ENCODE peak calls at places on chromosomes 7 and 10, in nine cellular contexts. One of them, this sample, is unnamed.

GRCh38 chr10:103564799-103565365 is 71.4 kb downstream of the NEURL1 start:
- DNase-seq in brain microvascular endothelial cell: peak; percentile 8
- DNase-seq in NCI-H2171 treated with DMSO at 0.1 percent for 48 hours: no peak
- DNase-seq in OCI-LY7: peak; percentile 54
- DNase-seq in HT1080: no peak
- DNase-seq in RCC 7860: no peak
- DNase-seq in EH: no peak
- DNase-seq in stimulated activated CD8-positive, alpha-beta memory T cell treated with anti-CD3 and anti-CD28 coated beads, Interleukin-2, amount 100 ng/mL, for 48 hours: peak; percentile 53
- DNase-seq in GM12892: no peak
- DNase-seq in this sample: no peak

GRCh38 chr7:140645166-140645565 is 4.6 kb upstream of the DENND2A start:
- DNase-seq in NCI-H2171 treated with DMSO at 0.1 percent for 48 hours: no peak
- DNase-seq in stimulated activated CD8-positive, alpha-beta memory T cell treated with anti-CD3 and anti-CD28 coated beads, Interleukin-2, amount 100 ng/mL, for 48 hours: peak; percentile 28
- DNase-seq in HT1080: no peak
- DNase-seq in EH: no peak
- DNase-seq in RCC 7860: no peak
- DNase-seq in OCI-LY7: no peak
- DNase-seq in brain microvascular endothelial cell: no peak
- DNase-seq in GM12892: no peak
- DNase-seq in this sample: no peak

GRCh38 chr7:28988091-28988490 is 30.0 kb upstream of the TRIL start:
- DNase-seq in stimulated activated CD8-positive, alpha-beta memory T cell treated with anti-CD3 and anti-CD28 coated beads, Interleukin-2, amount 100 ng/mL, for 48 hours: no peak
- DNase-seq in GM12892: no peak
- DNase-seq in NCI-H2171 treated with DMSO at 0.1 percent for 48 hours: no peak
- DNase-seq in brain microvascular endothelial cell: no peak
- DNase-seq in RCC 7860: no peak
- DNase-seq in HT1080: no peak
- DNase-seq in OCI-LY7: no peak
- DNase-seq in EH: peak; percentile 5
- DNase-seq in this sample: no peak

GRCh38 chr10:63683223-63683622 is 162.0 kb downstream of the REEP3 start:
- DNase-seq in RCC 7860: no peak
- DNase-seq in OCI-LY7: no peak
- DNase-seq in HT1080: no peak
- DNase-seq in NCI-H2171 treated with DMSO at 0.1 percent for 48 hours: no peak
- DNase-seq in brain microvascular endothelial cell: no peak
- DNase-seq in GM12892: no peak
- DNase-seq in stimulated activated CD8-positive, alpha-beta memory T cell treated with anti-CD3 and anti-CD28 coated beads, Interleukin-2, amount 100 ng/mL, for 48 hours: no peak
- DNase-seq in EH: peak; percentile 20
- DNase-seq in this sample: no peak

GRCh38 chr7:13560441-13560840 is 429.0 kb downstream of the ETV1 start:
- DNase-seq in GM12892: no peak
- DNase-seq in OCI-LY7: no peak
- DNase-seq in EH: no peak
- DNase-seq in stimulated activated CD8-positive, alpha-beta memory T cell treated with anti-CD3 and anti-CD28 coated beads, Interleukin-2, amount 100 ng/mL, for 48 hours: no peak
- DNase-seq in brain microvascular endothelial cell: peak; percentile 74
- DNase-seq in RCC 7860: no peak
- DNase-seq in HT1080: peak; percentile 61
- DNase-seq in NCI-H2171 treated with DMSO at 0.1 percent for 48 hours: no peak
- DNase-seq in this sample: no peak

GRCh38 chr10:29740981-29741545 is 106.3 kb upstream of the SVIL start:
- DNase-seq in EH: peak; percentile 31
- DNase-seq in stimulated activated CD8-positive, alpha-beta memory T cell treated with anti-CD3 and anti-CD28 coated beads, Interleukin-2, amount 100 ng/mL, for 48 hours: no peak
- DNase-seq in NCI-H2171 treated with DMSO at 0.1 percent for 48 hours: no peak
- DNase-seq in OCI-LY7: no peak
- DNase-seq in GM12892: no peak
- DNase-seq in RCC 7860: no peak
- DNase-seq in brain microvascular endothelial cell: no peak
- DNase-seq in HT1080: no peak
- DNase-seq in this sample: no peak

GRCh38 chr7:77391230-77391629 is 24.9 kb downstream of the GSAP start:
- DNase-seq in NCI-H2171 treated with DMSO at 0.1 percent for 48 hours: no peak
- DNase-seq in OCI-LY7: no peak
- DNase-seq in RCC 7860: no peak
- DNase-seq in GM12892: no peak
- DNase-seq in EH: no peak
- DNase-seq in stimulated activated CD8-positive, alpha-beta memory T cell treated with anti-CD3 and anti-CD28 coated beads, Interleukin-2, amount 100 ng/mL, for 48 hours: no peak
- DNase-seq in brain microvascular endothelial cell: no peak
- DNase-seq in HT1080: no peak
- DNase-seq in this sample: no peak

GRCh38 chr10:20993387-20994170 is 96.5 kb upstream of the NEBL start:
- DNase-seq in RCC 7860: no peak
- DNase-seq in GM12892: no peak
- DNase-seq in OCI-LY7: no peak
- DNase-seq in brain microvascular endothelial cell: peak; percentile 72
- DNase-seq in NCI-H2171 treated with DMSO at 0.1 percent for 48 hours: no peak
- DNase-seq in EH: no peak
- DNase-seq in HT1080: peak; percentile 71
- DNase-seq in stimulated activated CD8-positive, alpha-beta memory T cell treated with anti-CD3 and anti-CD28 coated beads, Interleukin-2, amount 100 ng/mL, for 48 hours: no peak
- DNase-seq in this sample: no peak

GRCh38 chr10:13830385-13830784 is 243.6 kb downstream of the PRPF18 start:
- DNase-seq in HT1080: no peak
- DNase-seq in RCC 7860: no peak
- DNase-seq in GM12892: no peak
- DNase-seq in brain microvascular endothelial cell: no peak
- DNase-seq in stimulated activated CD8-positive, alpha-beta memory T cell treated with anti-CD3 and anti-CD28 coated beads, Interleukin-2, amount 100 ng/mL, for 48 hours: no peak
- DNase-seq in EH: no peak
- DNase-seq in NCI-H2171 treated with DMSO at 0.1 percent for 48 hours: no peak
- DNase-seq in OCI-LY7: peak; percentile 30
- DNase-seq in this sample: no peak

GRCh38 chr10:72316748-72317435 is 37.8 kb downstream of the DNAJB12 start:
- DNase-seq in HT1080: no peak
- DNase-seq in EH: no peak
- DNase-seq in NCI-H2171 treated with DMSO at 0.1 percent for 48 hours: no peak
- DNase-seq in brain microvascular endothelial cell: no peak
- DNase-seq in stimulated activated CD8-positive, alpha-beta memory T cell treated with anti-CD3 and anti-CD28 coated beads, Interleukin-2, amount 100 ng/mL, for 48 hours: no peak
- DNase-seq in GM12892: peak; percentile 14
- DNase-seq in OCI-LY7: peak; percentile 74
- DNase-seq in RCC 7860: no peak
- DNase-seq in this sample: no peak

GRCh38 chr10:10045765-10046028 is 972.0 kb upstream of the CELF2 start:
- DNase-seq in EH: peak; percentile 33
- DNase-seq in RCC 7860: no peak
- DNase-seq in GM12892: no peak
- DNase-seq in OCI-LY7: no peak
- DNase-seq in brain microvascular endothelial cell: no peak
- DNase-seq in HT1080: peak; percentile 42
- DNase-seq in stimulated activated CD8-positive, alpha-beta memory T cell treated with anti-CD3 and anti-CD28 coated beads, Interleukin-2, amount 100 ng/mL, for 48 hours: no peak
- DNase-seq in NCI-H2171 treated with DMSO at 0.1 percent for 48 hours: no peak
- DNase-seq in this sample: no peak

GRCh38 chr7:44460325-44460724 is 30.1 kb downstream of the NUDCD3 start:
- DNase-seq in brain microvascular endothelial cell: no peak
- DNase-seq in OCI-LY7: peak; percentile 89
- DNase-seq in EH: no peak
- DNase-seq in GM12892: no peak
- DNase-seq in RCC 7860: peak; percentile 65
- DNase-seq in NCI-H2171 treated with DMSO at 0.1 percent for 48 hours: no peak
- DNase-seq in HT1080: peak; percentile 80
- DNase-seq in stimulated activated CD8-positive, alpha-beta memory T cell treated with anti-CD3 and anti-CD28 coated beads, Interleukin-2, amount 100 ng/mL, for 48 hours: no peak
- DNase-seq in this sample: no peak

GRCh38 chr7:87330942-87331341 is 14.5 kb upstream of the CROT start:
- DNase-seq in stimulated activated CD8-positive, alpha-beta memory T cell treated with anti-CD3 and anti-CD28 coated beads, Interleukin-2, amount 100 ng/mL, for 48 hours: no peak
- DNase-seq in GM12892: no peak
- DNase-seq in OCI-LY7: peak; percentile 13
- DNase-seq in EH: no peak
- DNase-seq in RCC 7860: no peak
- DNase-seq in NCI-H2171 treated with DMSO at 0.1 percent for 48 hours: no peak
- DNase-seq in HT1080: no peak
- DNase-seq in brain microvascular endothelial cell: no peak
- DNase-seq in this sample: no peak

GRCh38 chr7:22627136-22627535 is 99.9 kb upstream of the IL6 start:
- DNase-seq in NCI-H2171 treated with DMSO at 0.1 percent for 48 hours: no peak
- DNase-seq in EH: peak; percentile 87
- DNase-seq in GM12892: no peak
- DNase-seq in RCC 7860: no peak
- DNase-seq in HT1080: no peak
- DNase-seq in OCI-LY7: no peak
- DNase-seq in stimulated activated CD8-positive, alpha-beta memory T cell treated with anti-CD3 and anti-CD28 coated beads, Interleukin-2, amount 100 ng/mL, for 48 hours: no peak
- DNase-seq in brain microvascular endothelial cell: no peak
- DNase-seq in this sample: no peak

GRCh38 chr7:80858141-80858903 is 60.5 kb downstream of the SEMA3C start:
- DNase-seq in stimulated activated CD8-positive, alpha-beta memory T cell treated with anti-CD3 and anti-CD28 coated beads, Interleukin-2, amount 100 ng/mL, for 48 hours: no peak
- DNase-seq in GM12892: no peak
- DNase-seq in brain microvascular endothelial cell: no peak
- DNase-seq in OCI-LY7: no peak
- DNase-seq in EH: peak; percentile 61
- DNase-seq in RCC 7860: no peak
- DNase-seq in HT1080: no peak
- DNase-seq in NCI-H2171 treated with DMSO at 0.1 percent for 48 hours: no peak
- DNase-seq in this sample: no peak

GRCh38 chr10:126798649-126799048 is 106.6 kb upstream of the DOCK1 start:
- DNase-seq in RCC 7860: no peak
- DNase-seq in brain microvascular endothelial cell: no peak
- DNase-seq in HT1080: no peak
- DNase-seq in GM12892: no peak
- DNase-seq in EH: no peak
- DNase-seq in NCI-H2171 treated with DMSO at 0.1 percent for 48 hours: no peak
- DNase-seq in stimulated activated CD8-positive, alpha-beta memory T cell treated with anti-CD3 and anti-CD28 coated beads, Interleukin-2, amount 100 ng/mL, for 48 hours: no peak
- DNase-seq in OCI-LY7: no peak
- DNase-seq in this sample: no peak

GRCh38 chr7:117875566-117875965 is 2.3 kb upstream of the CTTNBP2 start:
- DNase-seq in RCC 7860: no peak
- DNase-seq in stimulated activated CD8-positive, alpha-beta memory T cell treated with anti-CD3 and anti-CD28 coated beads, Interleukin-2, amount 100 ng/mL, for 48 hours: no peak
- DNase-seq in OCI-LY7: no peak
- DNase-seq in brain microvascular endothelial cell: peak; percentile 25
- DNase-seq in NCI-H2171 treated with DMSO at 0.1 percent for 48 hours: no peak
- DNase-seq in GM12892: no peak
- DNase-seq in HT1080: no peak
- DNase-seq in EH: no peak
- DNase-seq in this sample: peak; percentile 48

GRCh38 chr10:12279281-12279680 is 70.1 kb upstream of the CAMK1D start:
- DNase-seq in HT1080: no peak
- DNase-seq in RCC 7860: no peak
- DNase-seq in EH: no peak
- DNase-seq in OCI-LY7: no peak
- DNase-seq in brain microvascular endothelial cell: peak; percentile 9
- DNase-seq in stimulated activated CD8-positive, alpha-beta memory T cell treated with anti-CD3 and anti-CD28 coated beads, Interleukin-2, amount 100 ng/mL, for 48 hours: no peak
- DNase-seq in GM12892: no peak
- DNase-seq in NCI-H2171 treated with DMSO at 0.1 percent for 48 hours: no peak
- DNase-seq in this sample: no peak

GRCh38 chr10:27285093-27285492 is 44.5 kb upstream of the ACBD5 start:
- DNase-seq in GM12892: no peak
- DNase-seq in OCI-LY7: peak; percentile 11
- DNase-seq in EH: peak; percentile 14
- DNase-seq in brain microvascular endothelial cell: no peak
- DNase-seq in HT1080: peak; percentile 10
- DNase-seq in stimulated activated CD8-positive, alpha-beta memory T cell treated with anti-CD3 and anti-CD28 coated beads, Interleukin-2, amount 100 ng/mL, for 48 hours: peak; percentile 8
- DNase-seq in RCC 7860: no peak
- DNase-seq in NCI-H2171 treated with DMSO at 0.1 percent for 48 hours: peak; percentile 14
- DNase-seq in this sample: no peak

This sample was measured in NCI-H187 treated with DMSO at 0.1 percent for 48 hours.